ENCODE peak calls at places on chromosomes 4 and X, in five cellular contexts. Z, P, Y, L and M are unnamed samples.

GRCh38 chrX:118239471-118239870 is 106.4 kb upstream of the WDR44 start:
- DNase-seq in Y (no peak), P (no peak), L (peak; percentile 61), Z (no peak), M (peak; percentile 15)

GRCh38 chrX:129939986-129940385 is 34.0 kb downstream of the UTP14A start:
- DNase-seq in Z (no peak), L (no peak), Y (no peak), P (no peak), M (no peak)

GRCh38 chr4:2093265-2093664 is 34.1 kb downstream of the NAT8L start:
- DNase-seq in P (no peak), Z (no peak), L (no peak), Y (no peak), M (no peak)

GRCh38 chr4:62470421-62470983 is 1270.4 kb downstream of the ADGRL3 start:
- DNase-seq in P (no peak), Y (no peak), L (no peak), Z (no peak), M (no peak)

GRCh38 chrX:26032141-26032917 is 105.8 kb upstream of the MAGEB18 start:
- DNase-seq in Y (no peak), Z (no peak), P (no peak), L (no peak), M (no peak)

GRCh38 chrX:84475101-84475500 is 27.2 kb downstream of the HDX start:
- DNase-seq in Y (no peak), P (no peak), Z (no peak), L (no peak), M (no peak)

GRCh38 chrX:100973411-100973810 is 3.9 kb downstream of the ARL13A start:
- DNase-seq in L (peak; percentile 87), Z (no peak), Y (no peak), P (no peak), M (no peak)

GRCh38 chr4:121764702-121765367 is at the start of gene SMIM43:
- DNase-seq in P (no peak), Y (no peak), L (no peak), Z (no peak), M (no peak)

GRCh38 chr4:70902577-70903281 is 560 bp downstream of the MOB1B start:
- DNase-seq in Y (no peak), P (no peak), Z (no peak), L (peak; percentile 21), M (no peak)

GRCh38 chrX:1717326-1717725 is 102.5 kb downstream of the ASMT start:
- DNase-seq in Z (no peak), L (no peak), Y (no peak), P (no peak), M (no peak)

GRCh38 chr4:26083987-26084386 is 170.0 kb downstream of the SMIM20 start:
- DNase-seq in P (no peak), Y (peak; percentile 78), Z (no peak), L (peak; percentile 95), M (no peak)

GRCh38 chr4:81021526-81021944 is 9.0 kb upstream of the BMP3 start:
- DNase-seq in Z (no peak), L (no peak), Y (no peak), P (no peak), M (no peak)

GRCh38 chr4:138410266-138410665 is 168.1 kb upstream of the SLC7A11 start:
- DNase-seq in L (no peak), P (no peak), Z (peak; percentile 51), Y (no peak), M (no peak)

GRCh38 chr4:108135549-108136209 is 33.1 kb downstream of the LEF1 start:
- DNase-seq in L (no peak), P (no peak), Z (no peak), Y (no peak), M (no peak)

GRCh38 chr4:42280327-42281095 is 116.8 kb upstream of the SHISA3 start:
- DNase-seq in L (peak; percentile 21), Z (no peak), Y (no peak), P (no peak), M (no peak)

GRCh38 chr4:48073567-48074103 is 57.1 kb downstream of the NIPAL1 start:
- DNase-seq in Y (no peak), L (no peak), P (no peak), Z (no peak), M (no peak)

GRCh38 chr4:6225469-6225868 is 25.1 kb upstream of the JAKMIP1 start:
- DNase-seq in P (no peak), Y (peak; percentile 35), Z (no peak), L (peak; percentile 12), M (peak; percentile 50)

GRCh38 chrX:38205037-38205436 is 15.6 kb downstream of the SRPX start:
- DNase-seq in Y (no peak), P (no peak), L (no peak), Z (no peak), M (no peak)

GRCh38 chr4:156974264-156974663 is 2.7 kb upstream of the PDGFC start:
- DNase-seq in Z (no peak), L (peak; percentile 74), P (no peak), Y (no peak), M (no peak)

GRCh38 chr4:17502764-17503163 is 9.1 kb downstream of the QDPR start:
- DNase-seq in Y (no peak), Z (no peak), P (no peak), L (peak; percentile 48), M (no peak)

GRCh38 chr4:83125738-83126141 is 11.2 kb upstream of the PLAC8 start:
- DNase-seq in Z (no peak), L (no peak), P (no peak), Y (no peak), M (no peak)

GRCh38 chrX:69505772-69506616 is 1.9 kb downstream of the NALF2 start:
- DNase-seq in Y (no peak), Z (no peak), L (no peak), P (no peak), M (no peak)

GRCh38 chrX:13212191-13212651 is 107.6 kb downstream of the ATXN3L start:
- DNase-seq in Z (no peak), Y (no peak), P (no peak), L (peak; percentile 13), M (no peak)

GRCh38 chr4:112203593-112203992 is 28.0 kb upstream of the AP1AR start:
- DNase-seq in P (no peak), Y (no peak), Z (no peak), L (no peak), M (no peak)

GRCh38 chr4:126748736-126749135 is 884.0 kb upstream of the INTU start:
- DNase-seq in Z (no peak), Y (no peak), P (no peak), L (peak; percentile 72), M (no peak)

GRCh38 chr4:1122501-1122900 is 9.1 kb upstream of the RNF212 start:
- DNase-seq in Z (no peak), Y (no peak), P (no peak), L (no peak), M (no peak)

GRCh38 chr4:45122406-45122805 is 396.1 kb upstream of the GNPDA2 start:
- DNase-seq in Z (no peak), Y (no peak), P (no peak), L (no peak), M (no peak)

GRCh38 chr4:80412322-80412721 is 76.8 kb downstream of the CFAP299 start:
- DNase-seq in L (peak; percentile 63), P (no peak), Y (no peak), Z (no peak), M (no peak)

GRCh38 chr4:101795704-101796103 is 5.2 kb downstream of the BANK1 start:
- DNase-seq in P (no peak), Y (no peak), Z (no peak), L (no peak), M (no peak)

GRCh38 chr4:95548738-95549245 is at the start of gene UNC5C:
- DNase-seq in Z (peak; percentile 83), Y (peak; percentile 88), P (peak; percentile 84), L (no peak), M (peak; percentile 89)
- TF ChIP-seq POLR2A in Z (peak; percentile 72), Y (no peak), P (peak; percentile 75), L (no peak), M (peak; percentile 28)

GRCh38 chrX:16604300-16604699 is 45.7 kb upstream of the S100G start:
- DNase-seq in P (no peak), Z (no peak), L (no peak), Y (no peak), M (no peak)
- H3K27ac ChIP-seq in P (no peak overlapping the region), Z (peak overlapping the region; percentile 74), L (peak overlapping the region; percentile 34), Y (no peak overlapping the region), M (no peak overlapping the region)

GRCh38 chrX:49191033-49191871 is 5.1 kb upstream of the PRICKLE3 start:
- DNase-seq in P (peak; percentile 91), Z (peak; percentile 94), Y (peak; percentile 97), L (peak; percentile 100), M (peak; percentile 97)
- TF ChIP-seq POLR2A in P (peak; percentile 70), Z (peak; percentile 89), Y (peak; percentile 67), L (peak; percentile 33), M (no peak)

GRCh38 chrX:136207546-136207945 is 43.7 kb downstream of the MAP7D3 start:
- DNase-seq in Z (no peak), P (no peak), L (no peak), Y (no peak), M (no peak)
- H3K27ac ChIP-seq in Z (no peak overlapping the region), P (no peak overlapping the region), L (no peak overlapping the region), Y (peak overlapping the region; percentile 78), M (no peak overlapping the region)

GRCh38 chrX:103309860-103310591 is 764 bp downstream of the BEX2 start:
- DNase-seq in L (no peak), P (peak; percentile 20), Z (no peak), Y (no peak), M (no peak)

GRCh38 chrX:103311401-103311785 is 603 bp upstream of the BEX2 start:
- DNase-seq in Z (no peak), P (no peak), Y (no peak), L (no peak), M (no peak)

DNA sequence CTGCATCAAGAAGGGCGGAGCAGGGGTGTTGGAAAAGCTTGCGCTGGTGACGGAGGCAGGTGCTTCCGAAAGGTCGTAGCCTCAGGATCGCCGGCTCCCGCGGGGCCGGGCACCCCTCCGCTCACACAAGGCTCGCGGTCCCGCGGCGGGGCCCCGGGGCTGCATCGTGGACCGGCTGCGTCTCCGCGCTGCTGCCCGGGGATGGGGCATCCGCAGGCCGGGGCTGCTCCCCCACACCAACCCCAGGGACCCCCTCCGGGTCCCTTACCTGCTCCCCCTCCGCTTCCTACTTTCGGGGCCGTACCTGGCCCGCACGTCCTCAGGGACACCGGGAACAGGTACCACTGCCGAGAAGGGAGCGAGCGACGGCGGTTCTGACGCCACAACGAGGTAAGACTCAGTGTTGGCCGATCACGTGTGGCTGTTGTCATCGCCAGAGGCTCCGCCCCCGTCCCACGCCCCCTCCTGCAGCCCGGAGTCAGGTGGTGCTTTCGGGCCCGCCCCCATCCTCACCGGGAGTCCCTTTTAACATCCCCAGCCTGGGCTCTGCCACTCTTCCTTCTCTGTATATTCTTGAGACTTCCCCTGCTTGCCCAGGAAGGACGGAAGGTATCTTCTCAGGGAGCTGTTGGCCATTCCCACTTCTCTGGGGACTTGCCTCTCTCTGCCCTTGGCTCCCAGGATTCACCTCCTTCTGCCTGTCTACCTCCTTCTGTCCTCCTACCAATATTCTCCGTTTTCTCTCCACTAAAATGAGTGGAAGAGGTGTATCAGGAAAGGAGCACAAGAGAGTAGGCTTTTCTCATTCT is at the start of gene BEX2:
- DNase-seq in L (no peak), P (peak; percentile 84), Z (no peak), Y (peak; percentile 81), M (peak; percentile 92)
- TF ChIP-seq POLR2A in L (no peak), P (peak; percentile 75), Z (no peak), Y (no peak), M (peak; percentile 33)

GRCh38 chr4:174855043-174855442 is 26.0 kb upstream of the GLRA3 start:
- DNase-seq in Y (no peak), L (no peak), Z (no peak), P (no peak), M (no peak)
- H3K27ac ChIP-seq in Y (no peak overlapping the region), L (no peak overlapping the region), Z (no peak overlapping the region), P (no peak overlapping the region), M (no peak overlapping the region)

GRCh38 chr4:90127223-90127705 is at the start of gene CCSER1:
- DNase-seq in L (peak; percentile 1), Y (peak; percentile 74), P (peak; percentile 49), Z (peak; percentile 81), M (peak; percentile 92)
- TF ChIP-seq POLR2A in L (no peak), Y (peak; percentile 82), P (peak; percentile 92), Z (peak; percentile 94), M (no peak)